ENCODE peak calls at places on chromosomes 6 and 20, in five cellular contexts. B is astrocyte, T is psoas muscle, N is stomach, H is brain microvascular endothelial cell. K is an unnamed sample.

GRCh38 chr6:45472383-45472782 is 94.6 kb upstream of the SUPT3H start:
- DNase-seq in B (peak), T (no peak), N (no peak), H (peak), K (no peak)

GRCh38 chr20:4962257-4962855 is 39.0 kb downstream of the SLC23A2 start:
- DNase-seq in B (no peak), T (no peak), N (no peak), H (no peak), K (no peak)

GRCh38 chr6:7758456-7758855 is 32.6 kb downstream of the BMP6 start:
- DNase-seq in B (peak), T (peak), N (no peak), H (peak), K (no peak)

GRCh38 chr20:5928831-5929715 is 21.3 kb downstream of the TRMT6 start:
- DNase-seq in B (no peak), T (no peak), N (no peak), H (no peak), K (no peak)

GRCh38 chr20:48716086-48716485 is 111.7 kb downstream of the PREX1 start:
- DNase-seq in B (no peak), T (no peak), N (no peak), H (no peak), K (no peak)

GRCh38 chr6:122059918-122060317 is 339.5 kb upstream of the HSF2 start:
- DNase-seq in B (no peak), T (no peak), N (no peak), H (no peak), K (no peak)

GRCh38 chr6:26232950-26233607 is 131.9 kb upstream of the BTN3A2 start:
- DNase-seq in B (peak), T (no peak), N (no peak), H (no peak), K (no peak)

GRCh38 chr20:15491564-15491963 is 1081.7 kb downstream of the KIF16B start:
- DNase-seq in B (no peak), T (no peak), N (peak), H (no peak), K (no peak)

GRCh38 chr6:46062312-46062711 is 46.7 kb upstream of the CLIC5 start:
- DNase-seq in B (peak), T (no peak), N (no peak), H (no peak), K (no peak)

GRCh38 chr6:166584813-166585429 is 1.6 kb downstream of the RAMACL start:
- DNase-seq in B (no peak), T (no peak), N (no peak), H (peak), K (no peak)

GRCh38 chr6:26411751-26412150 is 9.7 kb downstream of the BTN3A1 start:
- DNase-seq in B (no peak), T (no peak), N (no peak), H (no peak), K (no peak)

GRCh38 chr6:109260126-109260525 is 122.1 kb downstream of the CD164 start:
- DNase-seq in B (peak), T (no peak), N (no peak), H (no peak), K (no peak)

GRCh38 chr20:54203281-54203680 is 4.6 kb upstream of the PFDN4 start:
- DNase-seq in B (no peak), T (no peak), N (no peak), H (no peak), K (no peak)

GRCh38 chr6:42140051-42140450 is 2.4 kb downstream of the C6orf132 start:
- DNase-seq in B (no peak), T (peak), N (peak), H (no peak), K (no peak)

GRCh38 chr6:54194067-54194466 is 82.8 kb downstream of the MLIP start:
- DNase-seq in B (peak), T (no peak), N (no peak), H (peak), K (no peak)

GRCh38 chr20:47317127-47317895 is 39.2 kb downstream of the ZMYND8 start:
- DNase-seq in B (peak), T (peak), N (peak), H (peak), K (peak)

GRCh38 chr20:52313335-52313963 is 121.9 kb upstream of the ZFP64 start:
- DNase-seq in B (peak), T (no peak), N (no peak), H (peak), K (no peak)

GRCh38 chr6:28988536-28989415 is 16.3 kb downstream of the ZNF311 start:
- DNase-seq in B (peak), T (peak), N (peak), H (peak), K (peak)

GRCh38 chr6:41713161-41713649 is 22.2 kb downstream of the TFEB start:
- DNase-seq in B (peak), T (peak), N (peak), H (no peak), K (no peak)

DNA sequence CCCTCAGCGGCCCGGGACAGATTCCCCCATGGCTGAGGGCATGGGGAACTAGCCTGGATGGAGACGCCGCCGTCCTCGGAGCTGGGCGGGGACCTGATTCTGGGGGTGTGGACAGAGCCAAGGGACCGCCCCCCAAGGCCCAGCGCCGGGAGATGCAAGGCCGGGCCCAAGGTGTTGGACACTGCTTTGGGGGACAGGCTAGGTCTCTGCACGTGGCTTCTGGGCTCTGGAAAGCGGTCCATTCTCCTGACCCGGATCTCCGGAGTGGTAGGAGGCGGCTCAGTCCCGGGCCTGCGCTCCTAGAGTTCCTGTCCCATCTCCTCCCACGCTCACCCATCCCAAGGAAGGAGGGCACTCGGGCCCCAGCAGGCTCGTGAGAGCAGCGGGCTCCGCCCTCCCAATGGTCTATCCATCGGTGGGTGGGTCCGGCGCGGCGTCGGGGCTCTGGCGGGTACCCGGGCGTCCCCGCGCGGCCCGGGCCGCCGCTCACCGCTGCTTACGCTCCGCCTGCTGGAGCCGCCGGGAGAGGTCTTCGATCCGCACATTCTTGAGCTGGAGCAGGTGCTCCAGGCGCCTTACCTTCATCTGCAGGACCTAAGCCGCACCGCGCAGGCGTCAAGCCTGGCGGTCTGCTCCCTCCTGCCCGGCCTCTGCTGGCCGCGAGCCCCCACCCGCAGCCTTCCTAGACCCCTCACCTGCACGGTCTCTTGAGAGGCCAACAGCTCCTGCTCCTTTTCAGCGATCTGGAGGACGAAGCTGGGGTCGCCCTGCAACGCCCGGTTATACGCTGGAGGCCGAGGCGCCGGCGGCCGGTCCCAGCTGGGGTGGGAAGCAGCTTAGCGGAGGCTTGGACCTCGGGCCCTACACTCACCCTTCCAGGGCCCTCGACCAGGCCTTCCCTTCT is 3.3 kb downstream of the SPEF1 start:
- DNase-seq in B (no peak), T (peak), N (peak), H (peak), K (peak)
- TF ChIP-seq CTCF in B (no peak), T (no peak), N (no peak), H (no peak), K (no peak)

GRCh38 chr6:111651185-111652034 is 45.7 kb upstream of the TRAF3IP2 start:
- DNase-seq in B (no peak), T (peak), N (no peak), H (no peak), K (no peak)
- TF ChIP-seq CTCF in B (no peak), T (no peak), N (no peak), H (no peak), K (no peak)

GRCh38 chr6:90478278-90478677 is 108.6 kb downstream of the MAP3K7 start:
- DNase-seq in B (no peak), T (no peak), N (no peak), H (no peak), K (no peak)
- TF ChIP-seq CTCF in B (no peak), T (no peak), N (no peak), H (peak), K (no peak)

GRCh38 chr6:30074331-30075093 is 1.1 kb downstream of the RNF39 start:
- DNase-seq in B (no peak), T (no peak), N (no peak), H (no peak), K (peak)

GRCh38 chr6:30067460-30068139 is 602 bp downstream of the PPP1R11 start:
- DNase-seq in B (no peak), T (no peak), N (no peak), H (no peak), K (no peak)

GRCh38 chr6:30073489-30074240 is 1.9 kb downstream of the RNF39 start:
- DNase-seq in B (no peak), T (no peak), N (no peak), H (no peak), K (no peak)

GRCh38 chr6:30071858-30072257 is 3.7 kb downstream of the RNF39 start:
- DNase-seq in B (no peak), T (no peak), N (no peak), H (no peak), K (no peak)

DNA sequence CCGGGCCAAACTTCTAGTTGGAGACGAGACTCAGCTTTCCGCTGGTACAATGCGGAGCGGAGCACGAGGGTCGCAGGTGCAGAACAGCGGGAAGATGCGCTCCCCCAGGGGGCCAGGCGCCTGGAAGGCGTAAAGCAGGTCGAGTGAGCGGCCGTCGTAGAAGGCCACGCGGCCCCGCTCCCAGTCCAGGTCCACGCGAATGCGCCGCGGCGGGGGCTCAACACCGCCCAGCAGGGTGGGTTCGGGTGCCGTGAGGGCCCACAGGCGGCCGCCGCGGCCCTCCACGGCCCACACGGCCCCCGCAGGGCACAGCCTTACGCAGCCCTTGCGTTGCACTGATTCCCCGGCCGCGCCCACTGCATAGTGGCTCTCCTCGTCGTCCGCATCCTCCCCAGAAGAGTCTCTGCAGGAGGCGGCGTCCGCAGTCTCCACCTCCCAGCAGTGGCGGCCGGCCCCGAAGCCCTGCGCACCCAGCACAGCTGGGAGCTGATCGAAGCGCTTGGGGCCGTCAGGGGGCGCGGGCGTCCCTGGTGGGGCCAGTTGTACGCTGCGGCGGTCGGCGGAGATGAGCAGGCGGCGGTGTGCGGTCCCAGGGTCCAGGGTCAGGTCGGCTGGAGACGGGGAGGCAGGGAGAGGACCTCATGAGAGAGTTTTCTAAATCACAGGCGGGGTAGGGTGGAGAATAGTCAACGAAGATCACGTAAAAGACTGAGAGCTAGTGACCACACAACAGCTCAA is 4.3 kb downstream of the PPP1R11 start:
- DNase-seq in B (peak), T (peak), N (no peak), H (peak), K (peak)
- TF ChIP-seq CTCF in B (no peak), T (no peak), N (no peak), H (peak), K (no peak)

GRCh38 chr6:169971171-169971861 is 219.9 kb downstream of the ERMARD start:
- DNase-seq in B (no peak), T (no peak), N (peak), H (no peak), K (no peak)

GRCh38 chr6:169970306-169970988 is 219.0 kb downstream of the ERMARD start:
- DNase-seq in B (no peak), T (no peak), N (peak), H (no peak), K (no peak)

GRCh38 chr6:169971951-169972651 is 220.7 kb downstream of the ERMARD start:
- DNase-seq in B (no peak), T (no peak), N (peak), H (no peak), K (no peak)

GRCh38 chr6:169974663-169975062 is 223.2 kb downstream of the ERMARD start:
- DNase-seq in B (no peak), T (no peak), N (no peak), H (no peak), K (no peak)

DNA sequence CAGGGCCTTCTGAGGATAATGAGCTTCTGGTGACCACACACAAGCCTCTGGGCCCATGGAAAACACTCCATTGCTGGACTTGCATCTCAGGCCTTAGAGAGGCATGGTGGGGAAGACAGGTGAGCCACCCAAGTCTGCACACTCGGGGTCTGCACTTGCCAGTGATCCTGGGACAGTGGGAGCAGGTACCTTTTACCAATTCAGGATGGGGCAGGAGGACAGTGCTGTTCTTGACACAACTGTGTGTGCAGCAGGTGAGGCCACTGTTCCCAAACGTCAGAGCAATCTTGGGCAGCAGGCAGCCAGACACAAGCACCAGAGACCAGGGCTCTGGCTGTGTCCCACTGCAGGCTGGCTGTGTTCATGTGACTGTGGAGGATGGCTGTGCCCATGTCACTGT is 221.3 kb downstream of the ERMARD start:
- DNase-seq in B (no peak), T (no peak), N (peak), H (no peak), K (no peak)
- TF ChIP-seq CTCF in B (no peak), T (no peak), N (no peak), H (no peak), K (no peak)

DNA sequence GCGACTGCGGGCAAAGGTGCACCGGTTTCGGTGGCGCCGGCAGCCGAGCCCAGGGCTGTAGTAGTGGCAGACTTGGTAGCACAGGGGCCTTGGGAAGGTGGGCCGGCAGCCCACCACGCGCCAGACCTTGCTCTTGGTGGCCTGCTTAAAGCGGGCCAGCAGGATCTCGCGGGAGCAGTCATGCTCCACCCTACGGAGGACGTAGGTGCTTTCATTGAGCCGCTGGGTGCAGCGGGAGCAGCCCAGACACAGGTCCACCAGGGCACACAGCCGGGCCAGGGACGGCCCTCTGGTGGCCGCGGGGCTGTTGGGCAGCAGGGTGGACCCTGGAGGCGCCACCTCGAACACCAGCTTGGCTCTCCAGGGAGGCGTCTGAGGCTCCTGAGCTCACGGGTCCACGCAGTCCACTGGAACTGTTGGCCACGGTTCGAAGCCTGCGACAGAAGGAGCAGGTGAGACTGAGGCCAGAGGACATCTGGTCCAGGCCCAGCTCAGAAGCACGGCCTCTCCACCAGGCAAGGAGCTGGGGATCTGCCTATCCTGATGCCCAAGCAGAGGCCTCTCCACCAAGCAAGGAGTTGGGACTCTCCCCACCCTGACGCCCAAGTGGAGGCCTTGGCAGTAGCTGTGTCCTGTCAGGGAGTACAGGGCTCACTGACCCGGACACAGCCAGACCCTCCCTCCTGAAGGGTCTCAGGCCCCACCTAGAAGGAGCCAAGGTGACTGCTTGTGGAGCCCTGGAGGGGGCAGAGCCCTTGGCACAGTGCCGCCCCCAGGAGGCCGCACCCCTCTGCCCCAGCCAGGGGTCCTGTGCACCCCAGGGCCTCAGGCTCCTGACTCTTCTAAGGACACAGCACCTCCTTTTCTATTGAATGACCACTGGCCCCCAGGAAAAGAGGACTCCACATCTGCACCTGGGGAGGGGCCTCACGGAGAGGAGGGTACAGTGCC is 976 bp downstream of the HELZ2 start:
- DNase-seq in B (no peak), T (no peak), N (no peak), H (no peak), K (no peak)
- TF ChIP-seq CTCF in B (no peak), T (no peak), N (no peak), H (peak), K (no peak)

K was measured in GM13976.